ENCODE peak calls at places on chromosomes 5 and 9, in four cellular contexts. P, V, R and W are unnamed samples.

GRCh38 chr5:77906806-77907205 is 130.7 kb upstream of the TBCA start:
- DNase-seq in R (no peak), V (no peak), P (no peak), W (peak; percentile 12)

GRCh38 chr9:35070823-35071813 is 1.3 kb downstream of the VCP start:
- DNase-seq in R (no peak), V (no peak), P (no peak), W (peak; percentile 38)

GRCh38 chr5:133732536-133732935 is 120.2 kb upstream of the FSTL4 start:
- DNase-seq in V (no peak), P (no peak), R (no peak), W (no peak)

GRCh38 chr9:93256878-93257807 is 73.2 kb downstream of the WNK2 start:
- DNase-seq in V (no peak), P (peak; percentile 12), R (no peak), W (no peak)

GRCh38 chr5:141511771-141512325 is 23.0 kb downstream of the PCDHGC5 start:
- DNase-seq in V (no peak), P (no peak), R (no peak), W (no peak)

GRCh38 chr9:5389109-5389732 is 48.5 kb downstream of the PLGRKT start:
- DNase-seq in R (peak; percentile 74), P (no peak), V (no peak), W (peak; percentile 65)

GRCh38 chr9:89850633-89851325 is 246.0 kb downstream of the GADD45G start:
- DNase-seq in P (peak; percentile 15), R (no peak), V (no peak), W (peak; percentile 21)

GRCh38 chr9:137130176-137130755 is 8.7 kb upstream of the GRIN1 start:
- DNase-seq in R (no peak), V (no peak), P (no peak), W (no peak)

GRCh38 chr5:122458278-122458872 is 146.3 kb downstream of the SNCAIP start:
- DNase-seq in V (no peak), P (no peak), R (peak; percentile 38), W (peak; percentile 32)

GRCh38 chr5:54531536-54531935 is 14.0 kb downstream of the SNX18 start:
- DNase-seq in R (no peak), V (no peak), P (no peak), W (no peak)

GRCh38 chr5:96896806-96897205 is 20.5 kb downstream of the ERAP2 start:
- DNase-seq in R (peak; percentile 80), P (no peak), V (no peak), W (no peak)
- H3K4me3 ChIP-seq in R (peak overlapping the region; percentile 62), P (no peak overlapping the region), V (peak overlapping the region; percentile 29), W (no peak overlapping the region)

GRCh38 chr9:100697339-100697738 is 119.5 kb downstream of the CAVIN4 start:
- DNase-seq in V (no peak), R (no peak), P (no peak), W (no peak)
- H3K4me3 ChIP-seq in V (no peak overlapping the region), R (no peak overlapping the region), P (no peak overlapping the region), W (no peak overlapping the region)

GRCh38 chr9:128685636-128686489 is 3.2 kb upstream of the SET start:
- DNase-seq in V (no peak), P (no peak), R (peak; percentile 48), W (no peak)

GRCh38 chr9:128684325-128685021 is 4.5 kb upstream of the SET start:
- DNase-seq in R (peak; percentile 93), V (peak; percentile 55), P (peak; percentile 89), W (peak; percentile 78)

GRCh38 chr9:128684065-128684324 is 5.0 kb upstream of the SET start:
- DNase-seq in P (no peak), R (no peak), V (no peak), W (no peak)

GRCh38 chr9:128683340-128684064 is 5.5 kb upstream of the SET start:
- DNase-seq in P (peak; percentile 73), R (peak; percentile 90), V (no peak), W (peak; percentile 56)

DNA sequence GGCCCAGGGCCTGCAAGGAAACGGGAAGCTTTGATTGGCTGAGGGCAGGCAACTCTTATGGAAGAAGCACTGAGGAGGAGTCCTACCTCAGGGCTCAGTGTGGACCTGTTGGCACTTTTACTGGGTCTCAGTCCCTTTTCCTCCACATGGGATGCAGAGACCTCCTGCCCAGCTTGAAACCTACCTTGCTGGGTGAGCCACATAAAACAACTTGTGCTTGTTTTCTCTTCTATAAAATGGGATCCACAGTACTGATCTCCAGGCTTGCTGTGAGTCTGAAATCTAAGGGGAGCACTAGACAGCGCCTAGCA is 4.0 kb upstream of the SET start:
- DNase-seq in V (no peak), R (no peak), P (no peak), W (no peak)
- H3K4me3 ChIP-seq in V (peak overlapping the region; percentile 49), R (peak overlapping the region; percentile 87), P (peak overlapping the region; percentile 77), W (peak overlapping the region; percentile 86)

GRCh38 chr5:177086918-177087706 is 397 bp downstream of the FGFR4 start:
- DNase-seq in R (peak; percentile 43), P (no peak), V (peak; percentile 43), W (no peak)
- H3K4me3 ChIP-seq in R (peak overlapping the region; percentile 9), P (peak overlapping the region; percentile 65), V (peak overlapping the region; percentile 62), W (peak overlapping the region; percentile 49)

GRCh38 chr5:127940854-127941253 is 142.7 kb upstream of the SLC12A2 start:
- DNase-seq in P (no peak), V (no peak), R (no peak), W (no peak)
- H3K4me3 ChIP-seq in P (no peak overlapping the region), V (no peak overlapping the region), R (no peak overlapping the region), W (no peak overlapping the region)

GRCh38 chr5:180908400-180908799 is 9.4 kb downstream of the BTNL8 start:
- DNase-seq in P (no peak), V (no peak), R (no peak), W (no peak)
- H3K4me3 ChIP-seq in P (no peak overlapping the region), V (no peak overlapping the region), R (no peak overlapping the region), W (no peak overlapping the region)

GRCh38 chr5:80193421-80193820 is 62.4 kb downstream of the SERINC5 start:
- DNase-seq in P (no peak), R (no peak), V (no peak), W (no peak)
- H3K4me3 ChIP-seq in P (peak overlapping the region; percentile 24), R (no peak overlapping the region), V (peak overlapping the region; percentile 7), W (no peak overlapping the region)

GRCh38 chr5:65828507-65828906 is 97.9 kb upstream of the ERBIN start:
- DNase-seq in P (no peak), V (no peak), R (no peak), W (peak; percentile 51)
- H3K4me3 ChIP-seq in P (peak overlapping the region; percentile 39), V (no peak overlapping the region), R (no peak overlapping the region), W (no peak overlapping the region)

DNA sequence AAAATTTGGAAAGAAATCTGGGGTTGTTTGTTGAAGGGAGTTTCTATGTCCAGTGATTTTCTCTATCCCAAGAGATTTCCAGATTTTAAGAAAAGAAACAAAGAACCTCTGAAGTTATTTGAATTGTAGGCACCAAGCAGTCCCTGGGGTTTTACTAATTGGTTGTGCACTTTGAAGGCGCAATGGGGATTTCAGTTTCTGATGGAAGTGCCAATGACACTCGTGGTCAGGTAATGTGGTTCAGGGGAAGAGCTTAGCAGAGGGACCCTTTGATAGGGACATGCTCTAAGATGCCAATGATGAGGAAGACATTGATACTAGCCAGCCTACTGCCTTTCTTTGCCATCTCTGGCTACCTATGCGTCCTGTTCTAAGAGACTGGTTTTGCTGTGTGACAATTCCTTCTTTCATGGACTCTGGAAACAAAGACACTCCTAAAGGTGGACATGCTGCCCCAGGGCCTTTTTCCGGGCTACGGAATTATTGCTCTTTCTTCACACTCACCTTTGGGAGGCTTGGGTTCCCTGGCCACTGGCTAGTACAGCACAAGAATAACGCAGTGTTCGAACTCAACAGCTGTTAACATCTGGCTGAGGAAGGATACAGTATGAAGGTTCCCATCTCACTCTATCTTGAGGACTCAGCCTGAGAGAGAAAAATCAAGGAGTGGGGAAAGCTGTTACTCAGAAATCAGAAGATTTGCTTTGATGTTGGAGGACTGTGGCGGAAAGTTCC is 6.9 kb upstream of the TRAF1 start:
- DNase-seq in R (peak; percentile 65), P (no peak), V (no peak), W (no peak)
- H3K4me3 ChIP-seq in R (peak overlapping the region; percentile 39), P (no peak overlapping the region), V (no peak overlapping the region), W (no peak overlapping the region)